ENCODE peak calls at places on chromosomes 16 and 17, in four cellular contexts. One of them, this sample, is unnamed. For H3K27me3, the result is how much of the 10 kb centered on the place peaks cover.

GRCh38 chr16:50309527-50310307 is 43.4 kb downstream of the ADCY7 start:
- DNase-seq in BJ: no peak
- DNase-seq in right lobe of liver: no peak
- DNase-seq in GM12878: no peak
- DNase-seq in this sample: no peak

GRCh38 chr16:180101-180920 is at the start of gene HBQ1:
- DNase-seq in BJ: no peak
- DNase-seq in right lobe of liver: no peak
- DNase-seq in GM12878: no peak
- DNase-seq in this sample: peak

GRCh38 chr16:6375471-6376075 is 957.1 kb upstream of the RBFOX1 start:
- DNase-seq in BJ: no peak
- DNase-seq in right lobe of liver: no peak
- DNase-seq in GM12878: no peak
- DNase-seq in this sample: no peak

GRCh38 chr16:87140211-87141200 is 176.7 kb downstream of the C16orf95 start:
- DNase-seq in BJ: no peak
- DNase-seq in right lobe of liver: no peak
- DNase-seq in GM12878: no peak
- DNase-seq in this sample: no peak

GRCh38 chr17:2120550-2121335 is 65.8 kb downstream of the HIC1 start:
- DNase-seq in BJ: peak
- DNase-seq in right lobe of liver: no peak
- DNase-seq in GM12878: no peak
- DNase-seq in this sample: no peak

GRCh38 chr17:12566281-12567002 is 99.2 kb upstream of the MYOCD start:
- DNase-seq in BJ: no peak
- DNase-seq in right lobe of liver: no peak
- DNase-seq in GM12878: no peak
- DNase-seq in this sample: no peak

GRCh38 chr17:37801131-37801530 is 56.3 kb upstream of the HNF1B start:
- DNase-seq in BJ: no peak
- DNase-seq in right lobe of liver: no peak
- DNase-seq in GM12878: no peak
- DNase-seq in this sample: no peak

GRCh38 chr16:2026461-2027023 is at the start of gene NHERF2:
- DNase-seq in BJ: no peak
- DNase-seq in right lobe of liver: peak
- DNase-seq in GM12878: no peak
- DNase-seq in this sample: peak

GRCh38 chr16:89613101-89613953 is at the start of gene DPEP1:
- DNase-seq in BJ: no peak
- DNase-seq in right lobe of liver: no peak
- DNase-seq in GM12878: no peak
- DNase-seq in this sample: no peak

DNA sequence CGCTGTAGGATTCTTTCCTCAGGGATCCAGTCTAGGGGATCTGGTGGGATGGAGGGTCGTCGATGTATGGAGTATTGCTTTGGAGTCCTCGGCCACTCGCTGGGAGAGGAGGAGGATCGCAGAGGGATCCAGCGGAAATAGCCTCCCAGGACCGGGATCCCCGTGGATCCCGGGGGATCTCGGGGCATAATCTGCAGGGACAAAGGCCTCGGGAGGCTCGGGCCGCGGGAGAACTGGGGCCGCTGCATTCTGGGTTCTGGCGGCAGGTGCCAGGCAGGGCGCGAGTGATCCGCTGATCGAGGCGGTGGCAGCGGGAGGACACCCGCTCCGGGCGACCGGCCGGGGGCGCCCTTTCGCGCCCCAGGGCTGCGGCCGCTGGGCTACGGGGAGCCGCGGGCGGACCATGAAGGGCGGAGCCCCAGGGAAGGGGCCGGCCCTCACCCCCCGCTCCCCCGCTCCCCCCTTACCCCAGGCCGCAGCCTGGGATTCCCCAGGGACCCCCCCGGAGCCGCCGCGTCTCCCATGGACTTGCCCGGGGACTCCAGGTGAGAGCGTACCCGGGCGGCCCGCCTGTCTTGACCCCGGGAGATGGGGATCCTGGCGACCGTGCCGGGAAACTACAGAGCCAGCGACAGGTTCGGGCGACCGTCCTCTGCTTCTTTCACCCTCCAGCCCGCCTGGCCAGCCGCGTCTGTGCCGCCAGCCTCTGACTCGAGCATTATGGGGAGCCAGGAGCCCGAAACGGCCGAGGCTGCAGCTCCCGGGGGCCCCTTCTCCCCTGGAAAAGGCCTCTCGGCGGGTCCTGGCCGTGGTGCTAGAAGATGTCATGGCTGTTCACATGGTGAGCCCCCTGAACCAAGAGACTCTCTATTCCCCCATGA is 604 bp downstream of the PRR14 start:
- DNase-seq in BJ: no peak
- DNase-seq in right lobe of liver: peak
- DNase-seq in GM12878: no peak
- DNase-seq in this sample: peak
- H3K4me3 ChIP-seq in BJ: peak
- H3K4me3 ChIP-seq in right lobe of liver: peak
- H3K4me3 ChIP-seq in GM12878: peak
- H3K4me3 ChIP-seq in this sample: peak

GRCh38 chr16:15976929-15977637 is 27.7 kb downstream of the ABCC1 start:
- DNase-seq in BJ: peak
- DNase-seq in right lobe of liver: no peak
- DNase-seq in GM12878: no peak
- DNase-seq in this sample: no peak
- TF ChIP-seq CTCF in BJ: no peak
- TF ChIP-seq CTCF in right lobe of liver: no peak
- TF ChIP-seq CTCF in GM12878: no peak
- TF ChIP-seq CTCF in this sample: no peak

GRCh38 chr16:27802664-27803450 is 252.9 kb downstream of the KATNIP start:
- DNase-seq in BJ: no peak
- DNase-seq in right lobe of liver: no peak
- DNase-seq in GM12878: no peak
- DNase-seq in this sample: no peak

GRCh38 chr16:27805828-27806351 is 255.9 kb downstream of the KATNIP start:
- DNase-seq in BJ: no peak
- DNase-seq in right lobe of liver: no peak
- DNase-seq in GM12878: no peak
- DNase-seq in this sample: no peak

GRCh38 chr16:27803775-27804549 is 254.0 kb downstream of the KATNIP start:
- DNase-seq in BJ: no peak
- DNase-seq in right lobe of liver: no peak
- DNase-seq in GM12878: no peak
- DNase-seq in this sample: no peak

GRCh38 chr16:27806986-27807385 is 256.5 kb downstream of the GSG1L start:
- DNase-seq in BJ: no peak
- DNase-seq in right lobe of liver: no peak
- DNase-seq in GM12878: no peak
- DNase-seq in this sample: no peak

GRCh38 chr16:27806388-27806787 is 256.4 kb downstream of the KATNIP start:
- DNase-seq in BJ: no peak
- DNase-seq in right lobe of liver: no peak
- DNase-seq in GM12878: no peak
- DNase-seq in this sample: no peak
- H3K27me3 ChIP-seq in BJ: under half
- H3K27me3 ChIP-seq in right lobe of liver: under half
- H3K27me3 ChIP-seq in GM12878: under half
- H3K27me3 ChIP-seq in this sample: under half

GRCh38 chr16:14095883-14096551 is 24.9 kb downstream of the MRTFB start:
- DNase-seq in BJ: no peak
- DNase-seq in right lobe of liver: no peak
- DNase-seq in GM12878: no peak
- DNase-seq in this sample: no peak

GRCh38 chr16:14100825-14101224 is 29.7 kb downstream of the MRTFB start:
- DNase-seq in BJ: no peak
- DNase-seq in right lobe of liver: no peak
- DNase-seq in GM12878: no peak
- DNase-seq in this sample: no peak

GRCh38 chr16:14101415-14101814 is 30.3 kb downstream of the MRTFB start:
- DNase-seq in BJ: no peak
- DNase-seq in right lobe of liver: no peak
- DNase-seq in GM12878: no peak
- DNase-seq in this sample: no peak

GRCh38 chr16:14098081-14098480 is 27.0 kb downstream of the MRTFB start:
- DNase-seq in BJ: peak
- DNase-seq in right lobe of liver: no peak
- DNase-seq in GM12878: no peak
- DNase-seq in this sample: no peak

DNA sequence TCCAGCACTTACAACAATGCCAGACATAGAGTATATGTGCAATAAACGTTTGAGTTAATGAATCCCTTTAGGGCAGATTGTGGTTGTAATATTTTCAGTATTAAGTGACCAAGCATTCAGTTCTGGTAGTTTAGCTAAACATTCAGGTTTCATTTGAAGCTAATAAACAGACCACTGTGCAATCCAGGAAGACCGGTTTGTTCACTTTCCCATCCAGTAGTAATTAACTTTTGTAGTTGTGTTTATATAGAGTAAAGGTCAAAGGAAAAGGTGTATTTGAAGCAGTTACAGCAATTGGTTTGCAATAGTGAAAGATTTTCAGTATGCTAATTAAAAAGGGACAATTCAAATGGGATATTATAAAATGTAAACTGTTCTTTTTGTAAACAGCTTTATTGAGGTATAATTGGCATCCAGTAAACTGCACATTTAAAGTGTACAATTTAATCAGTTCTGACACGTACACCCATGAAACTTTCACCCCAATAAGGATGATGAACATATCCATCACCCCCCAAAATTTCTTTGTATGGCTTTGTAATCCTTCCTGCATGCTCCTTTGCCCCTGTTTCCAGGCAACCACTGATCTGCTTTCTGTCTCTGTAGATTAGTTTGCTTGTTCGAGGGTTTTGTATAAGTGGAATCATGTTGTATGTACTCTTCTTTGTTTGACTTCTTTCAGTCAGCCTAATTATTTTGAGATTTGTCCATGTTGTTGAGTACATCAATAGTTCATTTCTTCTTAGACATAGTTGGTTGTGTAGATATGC is 26.2 kb downstream of the MRTFB start:
- DNase-seq in BJ: no peak
- DNase-seq in right lobe of liver: no peak
- DNase-seq in GM12878: no peak
- DNase-seq in this sample: no peak
- H3K4me3 ChIP-seq in BJ: no peak
- H3K4me3 ChIP-seq in right lobe of liver: no peak
- H3K4me3 ChIP-seq in GM12878: no peak
- H3K4me3 ChIP-seq in this sample: no peak

DNA sequence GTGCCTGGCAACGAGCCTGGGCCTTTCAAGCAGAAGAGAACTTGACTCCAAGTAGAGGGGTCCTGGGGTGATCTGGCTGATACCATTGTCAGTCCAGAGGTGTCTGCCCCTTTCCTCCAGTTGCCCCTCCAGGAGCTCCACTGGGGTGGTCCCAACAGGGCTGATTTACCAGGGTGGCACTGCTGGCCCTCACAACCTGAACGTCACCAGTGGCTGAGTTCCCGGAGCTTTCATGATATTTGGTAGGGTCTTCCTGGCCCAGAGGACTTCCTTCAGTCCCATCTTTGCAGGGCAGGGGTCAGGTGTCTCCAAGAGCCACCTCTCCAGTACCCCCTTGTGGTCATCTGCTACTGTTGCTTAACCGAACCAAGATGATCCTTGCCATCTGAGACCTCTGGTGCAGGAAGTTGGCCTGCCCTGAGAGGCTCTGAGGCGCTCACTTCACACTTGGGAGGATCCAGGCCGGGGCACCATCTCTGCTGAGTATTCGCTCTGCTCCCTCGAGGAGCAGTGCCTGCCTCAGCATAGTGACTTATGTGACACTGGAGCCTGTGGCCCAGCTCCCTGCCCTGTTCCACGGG is 3.5 kb downstream of the LIMD2 start:
- DNase-seq in BJ: no peak
- DNase-seq in right lobe of liver: no peak
- DNase-seq in GM12878: no peak
- DNase-seq in this sample: peak
- TF ChIP-seq CTCF in BJ: peak
- TF ChIP-seq CTCF in right lobe of liver: peak
- TF ChIP-seq CTCF in GM12878: peak
- TF ChIP-seq CTCF in this sample: peak

GRCh38 chr17:49443862-49444261 is 29.2 kb upstream of the PHB1 start:
- DNase-seq in BJ: no peak
- DNase-seq in right lobe of liver: no peak
- DNase-seq in GM12878: no peak
- DNase-seq in this sample: no peak

GRCh38 chr17:49442051-49442450 is 27.4 kb upstream of the PHB1 start:
- DNase-seq in BJ: no peak
- DNase-seq in right lobe of liver: no peak
- DNase-seq in GM12878: no peak
- DNase-seq in this sample: no peak

GRCh38 chr17:49447603-49448325 is 33.1 kb upstream of the PHB1 start:
- DNase-seq in BJ: no peak
- DNase-seq in right lobe of liver: no peak
- DNase-seq in GM12878: no peak
- DNase-seq in this sample: no peak

GRCh38 chr17:49445561-49445960 is 30.9 kb upstream of the PHB1 start:
- DNase-seq in BJ: no peak
- DNase-seq in right lobe of liver: no peak
- DNase-seq in GM12878: no peak
- DNase-seq in this sample: no peak

GRCh38 chr17:49444384-49444783 is 29.7 kb upstream of the PHB1 start:
- DNase-seq in BJ: no peak
- DNase-seq in right lobe of liver: no peak
- DNase-seq in GM12878: no peak
- DNase-seq in this sample: no peak
- H3K27me3 ChIP-seq in BJ: under half
- H3K27me3 ChIP-seq in right lobe of liver: under half
- H3K27me3 ChIP-seq in GM12878: under half
- H3K27me3 ChIP-seq in this sample: under half

GRCh38 chr16:80027007-80027965 is 426.7 kb upstream of the MAF start:
- DNase-seq in BJ: peak
- DNase-seq in right lobe of liver: peak
- DNase-seq in GM12878: peak
- DNase-seq in this sample: peak
- H3K4me3 ChIP-seq in BJ: no peak
- H3K4me3 ChIP-seq in right lobe of liver: no peak
- H3K4me3 ChIP-seq in GM12878: no peak
- H3K4me3 ChIP-seq in this sample: no peak

GRCh38 chr16:55615071-55615470 is 40.7 kb upstream of the SLC6A2 start:
- DNase-seq in BJ: no peak
- DNase-seq in right lobe of liver: no peak
- DNase-seq in GM12878: no peak
- DNase-seq in this sample: no peak
- TF ChIP-seq CTCF in BJ: no peak
- TF ChIP-seq CTCF in right lobe of liver: no peak
- TF ChIP-seq CTCF in GM12878: no peak
- TF ChIP-seq CTCF in this sample: no peak